ENCODE peak calls at places on chromosome 10, in five cellular contexts. R is fibroblast of lung; B is AG04450; S is CD8-positive, alpha-beta T cell; Z is psoas muscle. Q is an unnamed sample. For H3K9me3, the result is how much of the 10 kb centered on the place peaks cover.

GRCh38 chr10:7519351-7519750 is 108.5 kb upstream of the SFMBT2 start:
- DNase-seq in B (no peak), Z (no peak), R (no peak), S (no peak), Q (no peak)

GRCh38 chr10:77431209-77431611 is 206.4 kb downstream of the KCNMA1 start:
- DNase-seq in B (no peak), Z (no peak), R (no peak), S (no peak), Q (no peak)

GRCh38 chr10:27742926-27743735 is 2.5 kb downstream of the MKX start:
- DNase-seq in S (no peak), R (peak), B (no peak), Z (peak), Q (peak)

GRCh38 chr10:127919418-127920191 is 12.7 kb downstream of the PTPRE start:
- DNase-seq in B (no peak), R (peak), S (no peak), Z (no peak), Q (peak)

GRCh38 chr10:101558206-101558605 is 29.9 kb downstream of the POLL start:
- DNase-seq in Z (no peak), S (no peak), R (no peak), B (no peak), Q (peak)

GRCh38 chr10:119252051-119252465 is 44.7 kb downstream of the GRK5 start:
- DNase-seq in R (peak), S (no peak), Z (peak), B (no peak), Q (no peak)

GRCh38 chr10:111018021-111018420 is 58.8 kb upstream of the ADRA2A start:
- DNase-seq in R (no peak), B (no peak), Z (no peak), S (no peak), Q (no peak)

GRCh38 chr10:93680414-93681047 is 21.9 kb downstream of the FRA10AC1 start:
- DNase-seq in B (no peak), R (peak), S (no peak), Z (no peak), Q (no peak)

GRCh38 chr10:44384601-44385422 is at the start of gene CXCL12:
- DNase-seq in Z (peak), S (no peak), B (no peak), R (no peak), Q (peak)

GRCh38 chr10:5413012-5413938 is 918 bp downstream of the NET1 start:
- DNase-seq in S (no peak), R (peak), B (no peak), Z (no peak), Q (peak)

GRCh38 chr10:4767033-4767814 is 58.8 kb upstream of the AKR1E2 start:
- DNase-seq in R (peak), S (no peak), Z (no peak), B (no peak), Q (no peak)

GRCh38 chr10:5478694-5479305 is 20.6 kb downstream of the CALML5 start:
- DNase-seq in Z (no peak), B (no peak), S (no peak), R (no peak), Q (no peak)

GRCh38 chr10:49228677-49229076 is 40.5 kb upstream of the TMEM273 start:
- DNase-seq in S (no peak), R (no peak), Z (no peak), B (no peak), Q (no peak)

GRCh38 chr10:35722636-35723420 is 80.7 kb upstream of the FZD8 start:
- DNase-seq in B (no peak), R (no peak), Z (no peak), S (no peak), Q (no peak)

GRCh38 chr10:50941629-50942028 is 56.2 kb upstream of the A1CF start:
- DNase-seq in Z (no peak), S (no peak), R (no peak), B (no peak), Q (no peak)

GRCh38 chr10:8180756-8181155 is 126.3 kb downstream of the GATA3 start:
- DNase-seq in B (no peak), S (no peak), R (no peak), Z (no peak), Q (no peak)

GRCh38 chr10:87960230-87960629 is 96.8 kb downstream of the PTEN start:
- DNase-seq in R (no peak), Z (no peak), S (no peak), B (no peak), Q (no peak)

GRCh38 chr10:120607016-120607709 is 150.1 kb downstream of the PLPP4 start:
- DNase-seq in Z (no peak), B (no peak), R (no peak), S (no peak), Q (no peak)

GRCh38 chr10:103062854-103063642 is 130.0 kb downstream of the NT5C2 start:
- DNase-seq in B (no peak), S (no peak), R (no peak), Z (no peak), Q (no peak)

GRCh38 chr10:25059990-25060389 is 43.6 kb downstream of the THNSL1 start:
- DNase-seq in R (peak), B (peak), S (no peak), Z (no peak), Q (peak)

GRCh38 chr10:98258683-98259454 is 9.1 kb downstream of the LOXL4 start:
- DNase-seq in B (no peak), R (no peak), S (no peak), Z (no peak), Q (no peak)

GRCh38 chr10:102310356-102311024 is 65.2 kb downstream of the GBF1 start:
- DNase-seq in B (no peak), R (peak), Z (no peak), S (no peak), Q (peak)

GRCh38 chr10:119726291-119727261 is 726 bp downstream of the INPP5F start:
- DNase-seq in Z (no peak), S (no peak), R (no peak), B (no peak), Q (no peak)

GRCh38 chr10:3097160-3097559 is 29.8 kb downstream of the PFKP start:
- DNase-seq in S (no peak), B (no peak), Z (no peak), R (no peak), Q (no peak)

GRCh38 chr10:3093996-3094395 is 26.6 kb downstream of the PFKP start:
- DNase-seq in S (no peak), B (no peak), R (no peak), Z (no peak), Q (no peak)

GRCh38 chr10:3095373-3096139 is 28.2 kb downstream of the PFKP start:
- DNase-seq in Z (no peak), B (peak), S (peak), R (peak), Q (peak)

GRCh38 chr10:3096149-3096548 is 28.8 kb downstream of the PFKP start:
- DNase-seq in Z (no peak), S (no peak), R (no peak), B (no peak), Q (peak)

DNA sequence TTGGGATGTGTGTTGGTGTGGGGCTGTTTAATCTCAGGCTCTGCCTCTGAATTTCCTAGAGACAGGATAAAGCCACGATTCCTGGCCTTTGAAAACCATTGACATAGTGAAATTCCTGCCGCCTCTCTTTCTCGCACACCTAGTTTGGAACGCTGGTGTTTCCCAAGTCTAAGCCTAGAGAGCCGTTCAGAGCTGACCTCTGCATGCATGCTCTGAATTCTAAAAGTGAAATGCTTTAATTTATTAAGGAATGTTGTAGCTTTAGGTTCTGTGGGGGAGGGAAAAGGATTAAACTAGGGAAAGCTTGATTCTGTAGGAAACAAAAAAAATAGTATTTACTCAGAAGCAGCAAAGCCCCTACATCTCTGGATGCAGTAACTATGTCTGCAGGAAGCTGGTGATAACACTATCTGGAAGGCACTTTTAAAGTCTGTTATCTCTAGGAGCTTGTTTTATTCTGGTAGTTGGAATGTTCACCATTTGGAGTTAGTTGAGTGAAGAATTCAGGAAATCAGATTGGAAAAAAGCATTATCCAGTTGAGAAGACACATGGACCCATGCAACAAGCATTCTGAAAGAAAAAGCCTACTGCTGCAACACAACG is 27.3 kb downstream of the PFKP start:
- DNase-seq in Z (no peak), S (no peak), B (no peak), R (no peak), Q (no peak)
- H3K4me3 ChIP-seq in Z (no peak), S (no peak), B (peak), R (peak), Q (no peak)

GRCh38 chr10:42304341-42304740 is 334.0 kb downstream of the ZNF33B start:
- DNase-seq in Z (no peak), R (no peak), B (peak), S (no peak), Q (no peak)
- H3K9me3 ChIP-seq in Z (half or more), R (under half), B (half or more), S (under half), Q (half or more)

GRCh38 chr10:132192076-132192975 is 5.6 kb downstream of the DPYSL4 start:
- DNase-seq in Z (peak), R (no peak), B (no peak), S (no peak), Q (no peak)
- H3K4me3 ChIP-seq in Z (no peak), R (no peak), B (no peak), S (no peak), Q (no peak)

GRCh38 chr10:89888647-89889046 is 187.3 kb downstream of the KIF20B start:
- DNase-seq in R (no peak), B (no peak), Z (no peak), S (no peak), Q (no peak)

GRCh38 chr10:89891006-89891405 is 189.6 kb downstream of the KIF20B start:
- DNase-seq in S (no peak), Z (no peak), B (no peak), R (no peak), Q (no peak)

GRCh38 chr10:89887830-89888229 is 186.4 kb downstream of the KIF20B start:
- DNase-seq in S (no peak), R (peak), Z (no peak), B (no peak), Q (no peak)

GRCh38 chr10:89887406-89887805 is 186.0 kb downstream of the KIF20B start:
- DNase-seq in R (no peak), Z (no peak), B (no peak), S (no peak), Q (no peak)

DNA sequence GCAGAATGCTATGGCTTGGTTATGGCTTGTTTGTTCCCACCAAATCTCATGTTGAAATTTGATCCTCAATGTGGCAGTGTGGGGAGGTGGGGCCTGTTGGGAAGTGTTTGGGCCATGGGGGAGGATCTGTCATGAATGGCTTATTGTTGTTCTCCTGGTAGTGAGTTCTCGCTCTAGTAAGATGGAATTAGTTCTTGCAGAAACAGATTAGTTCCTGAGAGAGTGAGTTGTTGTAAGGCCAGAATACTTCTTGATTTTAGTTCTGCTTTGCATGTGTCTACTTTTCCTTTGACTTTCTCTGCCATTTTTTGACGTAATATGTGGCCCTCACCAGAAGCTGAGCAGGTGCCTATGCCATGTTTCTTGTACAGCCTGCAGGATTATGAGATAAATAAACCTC is 188.2 kb downstream of the KIF20B start:
- DNase-seq in B (no peak), R (no peak), Z (no peak), S (no peak), Q (no peak)
- H3K9me3 ChIP-seq in B (under half), R (under half), Z (under half), S (under half), Q (under half)

GRCh38 chr10:47165168-47165710 is 134.8 kb upstream of the GDF10 start:
- DNase-seq in B (no peak), Z (no peak), S (no peak), R (no peak), Q (no peak)
- H3K4me3 ChIP-seq in B (no peak), Z (peak), S (peak), R (no peak), Q (no peak)

GRCh38 chr10:81498152-81498551 is 376.8 kb upstream of the NRG3 start:
- DNase-seq in B (no peak), Z (no peak), R (no peak), S (no peak), Q (no peak)

GRCh38 chr10:81502677-81503359 is 372.2 kb upstream of the NRG3 start:
- DNase-seq in S (no peak), Z (no peak), R (no peak), B (no peak), Q (no peak)
- H3K9me3 ChIP-seq in S (under half), Z (under half), R (under half), B (under half), Q (under half)

GRCh38 chr10:122057841-122058240 is 68.9 kb downstream of the TACC2 start:
- DNase-seq in S (no peak), R (no peak), Z (no peak), B (no peak), Q (no peak)
- H3K4me3 ChIP-seq in S (no peak), R (no peak), Z (no peak), B (no peak), Q (no peak)